ENCODE peak calls at places on chromosomes 13 and 19, in eight cellular contexts. E, L, O, D, B, M, H and U are unnamed samples. For H3K27me3, the result is how much of the 10 kb centered on the place peaks cover.

GRCh38 chr19:49838816-49839588 is 12.0 kb upstream of the PTOV1 start:
- DNase-seq in D (no peak), O (peak), M (no peak), H (no peak), B (no peak), E (no peak), L (no peak), U (no peak)

GRCh38 chr13:76293346-76293745 is 592.9 kb downstream of the KCTD12 start:
- DNase-seq in O (peak), L (peak), H (peak), E (no peak), D (no peak), M (no peak), B (no peak), U (no peak)

GRCh38 chr13:28173793-28174192 is 35.4 kb downstream of the PAN3 start:
- DNase-seq in M (no peak), D (no peak), B (no peak), L (no peak), E (no peak), O (no peak), H (no peak), U (no peak)

GRCh38 chr13:49649963-49650312 is 21.6 kb downstream of the ARL11 start:
- DNase-seq in H (peak), D (no peak), B (no peak), O (peak), L (no peak), E (no peak), M (no peak), U (peak)

GRCh38 chr13:73428706-73429105 is 369.9 kb downstream of the KLF5 start:
- DNase-seq in O (no peak), E (no peak), H (no peak), B (no peak), M (no peak), L (no peak), D (no peak), U (no peak)

GRCh38 chr19:53132231-53132991 is at the start of gene ZNF415:
- DNase-seq in D (peak), B (no peak), E (peak), M (peak), H (peak), L (peak), O (peak), U (peak)

GRCh38 chr13:104132849-104133248 is 1066.6 kb upstream of the SLC10A2 start:
- DNase-seq in O (no peak), H (no peak), E (no peak), B (no peak), M (no peak), D (no peak), L (no peak), U (no peak)

GRCh38 chr13:44507639-44508038 is 68.5 kb downstream of the TSC22D1 start:
- DNase-seq in M (no peak), L (no peak), B (no peak), E (no peak), O (no peak), D (no peak), H (no peak), U (no peak)

GRCh38 chr19:43501661-43502418 is 2.7 kb downstream of the PHLDB3 start:
- DNase-seq in O (no peak), B (no peak), D (no peak), E (peak), L (no peak), M (no peak), H (no peak), U (no peak)

GRCh38 chr19:15243236-15243957 is 11.1 kb upstream of the EPHX3 start:
- DNase-seq in M (no peak), H (no peak), E (no peak), B (no peak), L (no peak), O (no peak), D (no peak), U (no peak)

GRCh38 chr13:40024578-40024952 is 369.1 kb downstream of the COG6 start:
- DNase-seq in H (no peak), B (no peak), D (no peak), L (no peak), M (no peak), E (no peak), O (no peak), U (no peak)

GRCh38 chr13:114124921-114125320 is 7.5 kb downstream of the RASA3 start:
- DNase-seq in B (no peak), D (peak), H (peak), E (no peak), O (peak), L (peak), M (no peak), U (peak)

GRCh38 chr19:4980087-4980486 is 11.2 kb downstream of the KDM4B start:
- DNase-seq in M (no peak), L (no peak), D (no peak), E (no peak), O (no peak), B (no peak), H (no peak), U (no peak)

GRCh38 chr13:47508518-47509228 is 492.4 kb downstream of the SUCLA2 start:
- DNase-seq in E (no peak), O (peak), L (no peak), M (no peak), B (no peak), D (no peak), H (no peak), U (no peak)

GRCh38 chr13:97344250-97345175 is 89.5 kb upstream of the RAP2A start:
- DNase-seq in E (peak), O (peak), L (no peak), B (no peak), M (peak), H (peak), D (peak), U (peak)

GRCh38 chr19:8640402-8641004 is 10.1 kb downstream of the NFILZ start:
- DNase-seq in H (no peak), L (no peak), M (peak), D (no peak), B (no peak), O (no peak), E (no peak), U (no peak)

GRCh38 chr13:113607056-113607455 is 22.5 kb downstream of the TFDP1 start:
- DNase-seq in B (no peak), E (no peak), H (no peak), L (no peak), M (no peak), O (no peak), D (no peak), U (no peak)

GRCh38 chr13:36582977-36583376 is 90.8 kb upstream of the SERTM1 start:
- DNase-seq in E (no peak), H (no peak), B (no peak), M (no peak), L (no peak), D (no peak), O (no peak), U (no peak)

GRCh38 chr13:113969311-113969972 is 4.4 kb downstream of the C13orf46 start:
- DNase-seq in H (no peak), E (no peak), D (no peak), M (peak), O (no peak), B (no peak), L (no peak), U (no peak)

GRCh38 chr19:7376151-7376852 is 27.6 kb downstream of the ARHGEF18 start:
- DNase-seq in L (no peak), M (no peak), E (peak), O (no peak), D (no peak), H (no peak), B (no peak), U (no peak)

GRCh38 chr19:51478381-51479285 is at the start of gene CEACAM18:
- DNase-seq in L (no peak), M (no peak), B (no peak), O (no peak), D (no peak), H (no peak), E (no peak), U (no peak)

GRCh38 chr19:7874080-7874856 is at the start of gene PRR36:
- DNase-seq in M (no peak), H (no peak), E (peak), O (no peak), L (no peak), B (no peak), D (no peak), U (peak)

GRCh38 chr13:80630685-80631121 is 289.8 kb upstream of the SPRY2 start:
- DNase-seq in O (peak), B (no peak), H (no peak), L (no peak), M (no peak), D (no peak), E (no peak), U (no peak)

GRCh38 chr13:92196566-92197256 is 798.3 kb downstream of the GPC5 start:
- DNase-seq in L (no peak), D (no peak), E (no peak), H (peak), B (no peak), M (no peak), O (peak), U (no peak)

GRCh38 chr19:41546386-41546789 is 29.6 kb upstream of the CEACAM21 start:
- DNase-seq in H (no peak), D (no peak), L (no peak), M (no peak), B (no peak), E (no peak), O (no peak), U (no peak)

GRCh38 chr13:51920267-51920666 is 58.5 kb downstream of the CCDC70 start:
- DNase-seq in B (no peak), L (no peak), D (no peak), H (no peak), M (no peak), O (no peak), E (no peak), U (no peak)

GRCh38 chr13:27921421-27921960 is 1.7 kb downstream of the PDX1 start:
- DNase-seq in M (no peak), B (no peak), O (no peak), E (no peak), H (no peak), D (no peak), L (no peak), U (no peak)

GRCh38 chr13:35987572-35988513 is 143.3 kb downstream of the DCLK1 start:
- DNase-seq in E (no peak), B (no peak), M (no peak), O (no peak), D (no peak), H (no peak), L (no peak), U (no peak)

DNA sequence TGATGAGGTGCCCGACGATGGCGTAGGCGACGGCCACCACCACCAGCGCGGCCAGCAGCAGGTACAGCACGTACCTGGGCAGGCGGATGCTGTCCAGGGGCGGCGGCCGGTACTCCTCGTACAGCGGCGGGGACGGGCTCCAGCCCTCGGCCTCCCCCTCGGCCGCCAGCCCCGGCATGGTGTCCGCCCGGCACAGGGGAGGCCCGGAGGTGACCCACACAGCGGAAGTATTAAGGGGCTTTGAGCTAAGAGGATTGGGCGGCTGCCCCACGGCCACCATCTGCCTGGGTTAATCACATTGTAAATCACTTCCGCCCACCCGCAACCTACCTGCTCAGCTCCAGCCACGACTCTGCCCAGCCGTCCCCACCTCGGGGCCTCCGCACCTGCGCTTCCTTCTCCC is at the start of gene SMIM44:
- DNase-seq in H (no peak), E (no peak), D (no peak), O (no peak), L (no peak), B (no peak), M (no peak), U (no peak)
- H3K4me3 ChIP-seq in H (no peak), E (no peak), D (no peak), O (no peak), L (no peak), B (no peak), M (no peak), U (no peak)

GRCh38 chr19:1284293-1284978 is 1.2 kb upstream of the EFNA2 start:
- DNase-seq in B (no peak), L (no peak), M (no peak), D (no peak), E (no peak), H (no peak), O (no peak), U (no peak)

GRCh38 chr19:1282588-1283206 is 3.0 kb upstream of the EFNA2 start:
- DNase-seq in M (no peak), B (no peak), O (no peak), D (no peak), H (no peak), L (no peak), E (no peak), U (no peak)

GRCh38 chr19:1284979-1285736 is 515 bp upstream of the EFNA2 start:
- DNase-seq in D (no peak), E (no peak), M (no peak), O (no peak), L (no peak), H (no peak), B (no peak), U (no peak)

GRCh38 chr19:1283207-1283916 is 2.3 kb upstream of the EFNA2 start:
- DNase-seq in B (no peak), D (no peak), O (no peak), E (no peak), L (no peak), H (no peak), M (no peak), U (no peak)

DNA sequence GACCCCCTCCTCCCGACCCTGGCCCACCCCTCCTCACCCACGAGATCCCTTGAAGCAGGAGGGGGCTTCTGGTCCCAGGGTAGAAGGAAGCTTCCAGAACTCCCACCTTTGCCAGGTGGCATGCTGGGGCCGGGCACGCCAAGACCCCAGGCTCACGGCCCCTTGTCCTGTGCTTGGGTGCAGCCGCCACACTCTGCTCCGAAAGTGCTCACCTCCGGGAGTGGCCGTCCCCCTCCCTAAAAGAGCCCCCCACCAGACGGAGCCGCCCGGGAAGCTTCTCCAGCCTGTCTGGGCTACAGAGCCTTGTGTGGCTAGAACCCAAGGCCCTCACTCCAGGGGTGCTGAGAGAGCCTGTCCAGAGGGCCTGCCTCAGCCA is 1.8 kb upstream of the EFNA2 start:
- DNase-seq in B (no peak), O (no peak), D (no peak), M (no peak), E (no peak), H (no peak), L (no peak), U (no peak)
- H3K27me3 ChIP-seq in B (under half), O (under half), D (under half), M (half or more), E (under half), H (under half), L (under half), U (under half)

GRCh38 chr19:58196911-58197616 is 14.2 kb downstream of the ZNF274 start:
- DNase-seq in B (peak), L (no peak), D (peak), H (peak), M (no peak), E (peak), O (peak), U (no peak)
- H3K4me3 ChIP-seq in B (no peak), L (no peak), D (peak), H (no peak), M (no peak), E (peak), O (no peak), U (no peak)

DNA sequence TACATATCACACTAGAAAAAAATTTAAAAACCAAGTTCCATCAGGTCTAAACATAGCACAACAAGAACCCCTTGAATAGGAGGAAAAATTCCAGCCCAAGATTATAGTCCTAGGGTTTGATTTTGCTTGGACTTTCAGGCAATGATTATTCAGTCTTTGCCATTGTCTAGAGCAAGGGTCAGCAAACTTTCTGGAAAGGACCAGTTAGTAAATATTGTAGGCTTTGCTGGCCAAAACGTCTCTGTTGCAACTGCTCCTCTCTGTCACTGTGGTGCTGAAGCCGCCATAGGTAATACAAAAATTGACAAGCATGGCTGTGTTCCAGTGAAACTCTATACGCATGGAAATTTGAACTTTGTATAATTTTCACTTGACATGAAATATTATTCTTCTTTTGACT is 95.5 kb upstream of the UBAC2 start:
- DNase-seq in B (no peak), E (no peak), O (no peak), D (no peak), L (no peak), M (no peak), H (no peak), U (no peak)
- H3K27me3 ChIP-seq in B (under half), E (under half), O (under half), D (under half), L (under half), M (under half), H (under half), U (under half)

DNA sequence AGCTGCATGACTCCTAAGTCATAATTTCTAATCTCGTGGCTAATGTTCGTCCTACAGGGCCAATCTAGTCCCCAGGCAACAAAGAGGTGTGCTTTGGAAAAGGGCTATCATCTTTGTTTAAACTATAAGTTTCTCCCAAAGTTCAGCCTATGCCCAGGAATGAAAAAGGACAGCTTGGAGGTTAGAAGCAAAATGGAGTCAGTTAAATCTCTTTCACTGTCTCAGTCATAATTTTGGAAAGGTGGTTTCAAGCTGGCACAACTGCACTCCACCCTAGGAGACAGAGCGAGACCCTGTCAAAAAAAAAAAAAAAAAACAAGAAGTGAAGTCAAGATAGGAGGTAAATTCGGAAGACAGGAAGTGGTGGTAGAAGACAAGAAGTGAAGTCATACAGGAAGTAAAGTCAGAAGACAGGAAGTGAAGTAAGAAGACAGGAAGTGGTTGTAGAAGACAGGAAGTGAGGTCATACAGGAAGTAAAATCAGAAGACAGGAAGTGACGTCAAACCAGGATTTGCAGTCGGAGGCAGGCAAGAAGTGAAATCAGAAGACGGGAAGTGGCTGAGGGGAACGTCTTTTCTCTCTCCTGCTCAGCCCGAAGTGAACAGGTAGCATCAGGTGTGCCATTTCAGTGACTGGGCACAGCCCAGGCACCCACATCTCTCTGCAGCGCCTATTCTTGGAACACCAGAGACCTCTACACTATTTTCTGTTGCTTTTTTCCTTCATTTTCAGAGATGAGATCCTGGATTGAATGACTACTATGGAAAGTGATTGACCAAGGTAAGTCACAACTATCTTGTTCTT is 32.2 kb downstream of the GP6 start:
- DNase-seq in O (peak), M (no peak), E (peak), L (no peak), B (peak), D (peak), H (no peak), U (no peak)
- H3K4me3 ChIP-seq in O (peak), M (peak), E (peak), L (no peak), B (peak), D (peak), H (no peak), U (no peak)

GRCh38 chr19:12913871-12914690 is 5.0 kb downstream of the SYCE2 start:
- DNase-seq in E (peak), M (no peak), L (no peak), O (peak), B (no peak), H (no peak), D (peak), U (no peak)
- H3K27me3 ChIP-seq in E (under half), M (under half), L (under half), O (under half), B (under half), H (under half), D (under half), U (under half)

GRCh38 chr19:39792999-39793546 is 14.4 kb downstream of the LEUTX start:
- DNase-seq in O (peak), H (peak), E (peak), D (peak), B (peak), M (peak), L (peak), U (peak)
- H3K4me3 ChIP-seq in O (peak), H (peak), E (no peak), D (peak), B (peak), M (peak), L (peak), U (peak)

DNA sequence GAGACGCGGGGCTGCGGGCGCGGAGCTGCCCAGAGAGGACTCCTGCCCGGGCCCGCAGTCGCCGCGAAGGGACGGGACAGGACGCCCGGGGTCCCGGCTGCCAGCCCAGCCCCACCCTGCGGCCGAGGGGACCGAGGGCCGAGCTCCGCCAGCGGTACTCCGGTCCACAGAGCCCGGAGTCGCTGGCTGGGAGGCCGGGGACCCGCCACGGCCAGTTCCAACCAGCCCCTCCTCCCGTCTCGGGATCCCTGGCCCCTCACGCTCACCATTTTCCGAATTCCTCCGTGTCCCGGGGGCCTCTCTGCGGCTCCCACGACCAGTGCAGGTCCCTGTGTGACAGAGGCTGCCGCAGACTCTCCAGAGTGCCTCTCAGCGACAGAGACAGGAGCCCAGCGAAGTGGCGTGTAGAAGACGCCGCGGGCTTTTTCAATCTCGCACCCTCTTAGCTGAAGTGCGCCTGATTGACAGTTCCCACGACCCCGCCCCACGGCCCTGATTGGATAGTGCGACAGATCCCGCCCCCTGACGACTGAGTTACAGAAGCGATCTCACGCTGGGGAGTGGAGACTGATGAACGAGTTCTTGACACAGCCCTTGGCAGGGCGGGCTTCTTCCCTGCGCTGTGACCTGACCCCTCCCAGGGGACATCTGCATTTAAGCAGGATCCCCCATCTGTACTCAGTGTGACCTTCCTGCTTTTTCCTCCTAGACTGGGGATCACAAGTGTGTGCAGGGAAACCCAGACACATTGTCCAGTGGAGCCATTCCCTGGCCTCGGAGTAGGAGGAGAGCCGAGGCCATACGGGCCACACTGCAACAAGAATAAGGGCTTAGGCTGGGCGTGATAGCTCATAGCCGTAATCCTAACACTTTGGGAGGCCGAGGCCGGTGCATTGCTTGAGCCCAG is 44.0 kb downstream of the ZNF823 start:
- DNase-seq in O (peak), E (peak), B (peak), M (peak), L (peak), H (peak), D (peak), U (peak)
- H3K27me3 ChIP-seq in O (under half), E (under half), B (under half), M (under half), L (under half), H (under half), D (under half), U (under half)